ENCODE peak calls at places on chromosomes 7 and 10, in five cellular contexts. C is stomach, W is upper lobe of left lung, K is adrenal gland, N is ovary. M is an unnamed sample.

GRCh38 chr7:94146408-94146807 is 142.3 kb upstream of the BET1 start:
- DNase-seq in C (no peak), W (no peak), K (no peak), N (peak), M (no peak)

GRCh38 chr10:122102146-122102866 is 113.3 kb downstream of the TACC2 start:
- DNase-seq in C (no peak), W (no peak), K (no peak), N (no peak), M (no peak)

GRCh38 chr10:28592953-28593352 is 60.0 kb downstream of the WAC start:
- DNase-seq in C (no peak), W (no peak), K (no peak), N (no peak), M (no peak)

GRCh38 chr10:98246911-98247820 is 20.8 kb downstream of the LOXL4 start:
- DNase-seq in C (no peak), W (no peak), K (no peak), N (no peak), M (no peak)

GRCh38 chr10:76309744-76310441 is 878.5 kb downstream of the LRMDA start:
- DNase-seq in C (no peak), W (no peak), K (peak), N (no peak), M (no peak)

GRCh38 chr10:26412932-26413331 is 25.2 kb upstream of the APBB1IP start:
- DNase-seq in C (no peak), W (no peak), K (no peak), N (no peak), M (no peak)

GRCh38 chr7:140864732-140865131 is 60.0 kb downstream of the BRAF start:
- DNase-seq in C (no peak), W (no peak), K (no peak), N (no peak), M (no peak)

GRCh38 chr7:130135208-130136205 is 65.2 kb downstream of the KLHDC10 start:
- DNase-seq in C (no peak), W (no peak), K (no peak), N (no peak), M (no peak)

GRCh38 chr10:104297697-104298660 is 29.0 kb downstream of the GSTO2 start:
- DNase-seq in C (no peak), W (peak), K (peak), N (no peak), M (no peak)

GRCh38 chr10:114044251-114045070 is 795 bp downstream of the ADRB1 start:
- DNase-seq in C (no peak), W (peak), K (no peak), N (no peak), M (no peak)

GRCh38 chr10:82811621-82812020 is 936.6 kb downstream of the NRG3 start:
- DNase-seq in C (no peak), W (no peak), K (peak), N (no peak), M (no peak)

GRCh38 chr10:58341947-58342346 is 7.1 kb downstream of the UBE2D1 start:
- DNase-seq in C (no peak), W (no peak), K (no peak), N (no peak), M (no peak)

GRCh38 chr7:748446-748845 is 21.4 kb upstream of the PRKAR1B start:
- DNase-seq in C (no peak), W (no peak), K (no peak), N (peak), M (no peak)

GRCh38 chr7:33043875-33044718 is 18.5 kb downstream of the NT5C3A start:
- DNase-seq in C (no peak), W (no peak), K (no peak), N (no peak), M (no peak)

GRCh38 chr10:102799691-102800435 is 37.4 kb downstream of the CYP17A1 start:
- DNase-seq in C (peak), W (no peak), K (no peak), N (no peak), M (no peak)

GRCh38 chr10:102791754-102792153 is 45.5 kb downstream of the CYP17A1 start:
- DNase-seq in C (no peak), W (no peak), K (no peak), N (no peak), M (no peak)

GRCh38 chr10:102800601-102801335 is 36.4 kb downstream of the CYP17A1 start:
- DNase-seq in C (no peak), W (no peak), K (no peak), N (no peak), M (no peak)

GRCh38 chr10:102795453-102796406 is 41.5 kb downstream of the CYP17A1 start:
- DNase-seq in C (no peak), W (no peak), K (no peak), N (no peak), M (no peak)

GRCh38 chr10:102796407-102797176 is 40.6 kb downstream of the CYP17A1 start:
- DNase-seq in C (peak), W (peak), K (peak), N (peak), M (peak)
- TF ChIP-seq POLR2A in C (no peak), W (no peak), K (peak), N (no peak), M (peak)

DNA sequence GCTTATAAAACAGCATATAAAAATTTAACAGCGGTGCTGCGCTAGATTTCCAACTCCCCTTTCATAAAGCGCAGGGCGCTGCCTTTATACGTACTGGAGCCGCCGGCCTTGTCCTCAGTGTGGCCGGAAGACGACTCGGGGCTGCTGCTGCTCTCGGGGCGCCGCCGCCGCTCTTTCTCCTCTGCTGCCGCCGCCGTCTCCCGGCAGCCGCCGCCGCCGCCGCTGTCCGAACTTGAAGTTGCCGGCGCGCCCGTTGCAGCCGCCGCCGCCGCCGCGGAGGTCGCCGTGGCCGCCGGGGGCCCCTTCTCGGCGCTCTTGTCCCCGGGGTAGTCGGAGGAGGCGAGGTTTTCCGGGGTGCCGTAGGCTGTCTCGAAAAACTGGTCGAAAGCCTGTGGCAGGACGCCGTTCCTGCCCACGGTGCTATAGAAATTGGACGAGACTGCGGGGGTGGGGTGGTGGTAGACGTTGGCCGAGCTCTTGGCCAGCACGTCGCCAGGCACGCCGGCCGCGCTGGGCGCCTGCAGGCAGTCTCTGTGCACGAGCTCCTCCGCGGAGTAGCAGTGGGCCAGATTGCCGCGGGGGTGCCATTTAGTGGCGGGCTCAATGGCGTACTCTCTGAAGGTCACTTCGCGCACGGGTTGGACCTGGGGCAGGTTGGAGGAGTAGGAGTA is 555 bp downstream of the HOXA11 start:
- DNase-seq in C (peak), W (peak), K (peak), N (no peak), M (peak)
- TF ChIP-seq POLR2A in C (no peak), W (no peak), K (no peak), N (no peak), M (peak)

DNA sequence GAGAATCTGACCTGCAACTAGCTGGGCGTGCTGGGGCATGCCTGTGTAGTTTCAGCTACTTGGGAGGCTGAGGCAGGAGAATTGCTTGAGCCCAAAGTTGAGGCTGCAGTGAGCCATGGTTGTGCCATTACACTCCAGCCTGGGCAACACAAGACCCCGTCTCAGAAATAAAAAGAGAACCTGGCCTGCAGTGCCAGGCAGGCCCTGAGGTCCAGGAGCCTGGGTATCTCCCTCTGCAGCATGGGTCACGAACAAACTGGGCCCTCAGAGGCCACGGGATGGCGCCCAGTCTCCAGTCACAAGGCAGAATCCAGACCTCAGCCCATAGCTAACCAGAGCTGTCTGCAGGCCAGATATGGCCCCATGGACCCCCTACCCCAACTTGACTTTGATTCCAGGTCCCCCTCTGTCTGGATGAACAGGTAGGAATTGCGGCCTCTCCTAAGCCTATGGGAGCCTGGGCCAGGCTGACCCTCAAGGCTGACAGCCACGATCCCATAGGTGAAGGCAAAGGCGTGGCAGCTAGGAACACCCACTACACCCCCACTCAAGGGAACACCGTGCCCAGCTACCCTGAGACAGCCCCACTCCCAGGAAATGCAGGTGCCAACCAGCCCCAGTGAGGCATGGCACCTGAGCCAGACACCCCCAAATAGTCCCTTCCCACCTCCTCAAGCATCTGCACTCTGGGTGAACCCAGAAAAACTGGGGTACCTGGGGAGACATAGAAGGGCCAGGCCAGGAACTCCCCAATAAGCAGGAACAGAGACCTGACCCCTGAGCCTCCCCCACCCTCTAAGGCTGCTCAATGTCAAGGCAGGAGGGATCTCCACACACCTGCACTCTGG is 102.8 kb upstream of the TNRC18 start:
- DNase-seq in C (peak), W (no peak), K (peak), N (peak), M (peak)
- TF ChIP-seq POLR2A in C (no peak), W (no peak), K (peak), N (no peak), M (peak)

DNA sequence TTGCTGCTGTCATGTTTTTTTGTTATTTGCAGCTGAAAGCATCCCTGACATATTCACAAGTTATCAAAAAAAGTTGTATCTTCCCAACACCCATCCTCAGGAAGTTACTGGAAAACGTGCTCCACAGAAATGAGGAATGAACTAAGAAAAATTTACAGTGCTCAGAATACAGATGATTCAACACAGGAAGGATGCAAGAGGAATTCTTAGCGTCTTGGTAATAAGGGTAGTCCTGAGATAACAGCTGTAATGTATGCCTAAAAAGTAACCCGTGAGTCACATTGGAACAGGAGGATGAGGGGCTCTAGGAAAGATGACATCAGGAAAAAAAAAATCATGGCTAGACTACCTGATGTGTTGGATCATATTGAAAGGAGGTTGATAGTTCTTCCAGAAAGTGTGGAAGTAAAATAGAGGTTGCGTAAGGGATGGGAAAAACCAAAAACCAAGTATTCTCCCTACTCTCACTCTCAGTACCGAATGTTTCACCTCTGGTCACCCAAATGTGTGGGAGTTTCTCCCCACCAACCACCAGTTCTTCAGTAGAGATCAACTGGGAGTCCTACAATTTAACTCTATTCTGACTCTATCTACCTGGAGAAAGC is 3.9 kb downstream of the ADAM12 start:
- DNase-seq in C (no peak), W (no peak), K (no peak), N (no peak), M (no peak)
- TF ChIP-seq POLR2A in C (no peak), W (no peak), K (no peak), N (no peak), M (no peak)

GRCh38 chr7:142943706-142944268 is 4.5 kb downstream of the LLCFC1 start:
- DNase-seq in C (no peak), W (no peak), K (no peak), N (no peak), M (no peak)
- TF ChIP-seq POLR2A in C (no peak), W (no peak), K (no peak), N (no peak), M (no peak)

GRCh38 chr10:46536781-46537180 is 19.7 kb downstream of the GPRIN2 start:
- DNase-seq in C (peak), W (no peak), K (no peak), N (no peak), M (peak)

GRCh38 chr10:46539596-46540411 is 16.7 kb downstream of the GPRIN2 start:
- DNase-seq in C (peak), W (no peak), K (no peak), N (no peak), M (peak)

GRCh38 chr10:46538723-46539426 is 17.6 kb downstream of the GPRIN2 start:
- DNase-seq in C (no peak), W (no peak), K (no peak), N (no peak), M (no peak)

GRCh38 chr10:46537309-46537708 is 19.1 kb downstream of the GPRIN2 start:
- DNase-seq in C (peak), W (no peak), K (no peak), N (no peak), M (no peak)

DNA sequence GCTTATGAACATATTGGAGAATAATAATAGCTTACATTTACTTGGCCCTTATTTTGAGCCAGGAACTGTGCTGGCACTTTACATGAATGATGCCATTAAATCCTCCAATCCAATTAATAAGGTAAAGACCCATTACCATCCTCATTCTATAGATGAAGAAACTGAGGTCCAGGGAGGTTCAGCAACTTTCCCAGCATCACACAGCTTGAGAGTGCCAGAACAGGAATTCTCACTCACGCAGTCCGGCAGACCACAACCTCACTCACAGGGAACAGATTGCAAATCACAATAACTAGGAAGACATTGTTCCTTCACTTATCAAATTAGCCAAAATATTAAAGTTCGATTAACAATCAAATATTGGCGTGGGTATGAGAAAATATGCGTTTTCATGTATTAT is 18.3 kb downstream of the GPRIN2 start:
- DNase-seq in C (no peak), W (no peak), K (no peak), N (no peak), M (no peak)
- TF ChIP-seq POLR2A in C (no peak), W (no peak), K (no peak), N (no peak), M (no peak)

GRCh38 chr10:68110027-68110426 is 739 bp downstream of the MYPN start:
- DNase-seq in C (no peak), W (no peak), K (no peak), N (no peak), M (no peak)
- TF ChIP-seq POLR2A in C (no peak), W (no peak), K (no peak), N (no peak), M (no peak)

GRCh38 chr10:33335800-33336605 is 1.5 kb upstream of the NRP1 start:
- DNase-seq in C (peak), W (peak), K (peak), N (peak), M (peak)
- TF ChIP-seq POLR2A in C (no peak), W (peak), K (no peak), N (peak), M (peak)

DNA sequence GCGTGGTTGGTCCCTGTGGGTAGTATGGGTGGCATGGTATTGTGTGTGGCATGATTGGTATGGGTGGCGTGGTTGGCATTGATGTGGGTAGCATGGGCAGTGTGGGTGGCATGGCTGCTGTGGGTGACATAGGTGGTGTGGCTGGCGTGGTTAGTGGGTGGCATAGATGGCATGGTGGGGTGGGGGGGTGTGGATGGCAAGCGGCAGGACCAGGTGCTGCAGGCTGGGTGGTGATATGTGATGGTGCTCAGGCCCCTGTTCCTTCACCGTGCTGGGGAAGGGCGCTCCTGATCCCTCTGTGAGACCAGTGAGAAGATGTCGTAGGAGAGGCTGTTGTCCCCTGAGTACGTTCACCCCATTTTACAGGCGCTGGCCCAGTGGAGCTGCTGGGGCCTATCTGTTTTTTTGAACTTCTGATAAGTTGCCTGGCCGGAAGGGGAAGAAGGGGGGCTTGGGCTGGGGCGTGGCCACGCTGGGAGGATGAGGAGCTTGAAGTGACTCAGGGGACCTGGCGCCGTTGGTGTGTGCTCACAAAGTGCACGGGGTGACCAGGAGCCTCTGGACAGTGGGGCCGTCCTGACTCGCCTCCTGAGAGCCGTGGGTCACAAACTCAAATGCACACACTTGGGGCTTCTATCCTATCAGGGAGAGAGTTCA is 17.5 kb downstream of the INPP5A start:
- DNase-seq in C (peak), W (peak), K (peak), N (peak), M (peak)
- TF ChIP-seq POLR2A in C (no peak), W (no peak), K (no peak), N (no peak), M (no peak)